ENCODE peak calls at places on chromosomes 16 and 17, in eight cellular contexts. D is HCT116, X is GM12878, Q is HepG2, Y is transverse colon, P is stomach, U is H1, J is sigmoid colon. N is an unnamed sample.

GRCh38 chr17:57899391-57899790 is 49.5 kb upstream of the MRPS23 start:
- DNase-seq in D (no peak), X (no peak), Q (no peak), Y (no peak), P (no peak), U (no peak), J (no peak), N (no peak)

GRCh38 chr17:45296003-45296832 is 20.6 kb downstream of the MAP3K14 start:
- DNase-seq in D (no peak), X (no peak), Q (no peak), Y (peak), P (no peak), U (no peak), J (no peak), N (no peak)

GRCh38 chr17:40846515-40847155 is 20.4 kb downstream of the KRT12 start:
- DNase-seq in D (no peak), X (no peak), Q (no peak), Y (no peak), P (no peak), U (no peak), J (no peak), N (no peak)

GRCh38 chr16:64356267-64356666 is 765.6 kb downstream of the CDH11 start:
- DNase-seq in D (no peak), X (no peak), Q (no peak), Y (no peak), P (no peak), U (no peak), J (no peak), N (peak)

GRCh38 chr17:56173958-56174357 is 20.7 kb downstream of the ANKFN1 start:
- DNase-seq in D (no peak), X (no peak), Q (no peak), Y (no peak), P (no peak), U (no peak), J (no peak), N (no peak)

GRCh38 chr17:42277342-42277712 is 1.1 kb upstream of the STAT5B start:
- DNase-seq in D (no peak), X (no peak), Q (no peak), Y (peak), P (no peak), U (no peak), J (no peak), N (no peak)

GRCh38 chr17:77836557-77837041 is 121.9 kb upstream of the TNRC6C start:
- DNase-seq in D (peak), X (no peak), Q (no peak), Y (no peak), P (no peak), U (no peak), J (peak), N (no peak)

GRCh38 chr17:28892024-28892423 is 5.5 kb downstream of the FLOT2 start:
- DNase-seq in D (no peak), X (peak), Q (no peak), Y (no peak), P (no peak), U (no peak), J (no peak), N (no peak)

GRCh38 chr17:79633937-79634813 is 23.3 kb upstream of the RBFOX3 start:
- DNase-seq in D (no peak), X (no peak), Q (no peak), Y (peak), P (peak), U (no peak), J (peak), N (no peak)

GRCh38 chr16:51982715-51983680 is 563.9 kb downstream of the TOX3 start:
- DNase-seq in D (peak), X (no peak), Q (peak), Y (peak), P (peak), U (no peak), J (no peak), N (peak)

GRCh38 chr16:79644977-79645667 is 44.6 kb upstream of the MAF start:
- DNase-seq in D (no peak), X (no peak), Q (no peak), Y (no peak), P (no peak), U (no peak), J (no peak), N (no peak)

GRCh38 chr16:58000706-58001676 is at the start of gene USB1:
- DNase-seq in D (peak), X (peak), Q (peak), Y (peak), P (peak), U (peak), J (peak), N (no peak)

GRCh38 chr17:4968916-4969550 is 1.4 kb upstream of the SPAG7 start:
- DNase-seq in D (no peak), X (no peak), Q (no peak), Y (no peak), P (no peak), U (no peak), J (peak), N (no peak)

GRCh38 chr16:22340945-22341344 is 33.5 kb downstream of the CDR2 start:
- DNase-seq in D (no peak), X (no peak), Q (no peak), Y (no peak), P (no peak), U (no peak), J (no peak), N (no peak)

GRCh38 chr16:30942421-30942796 is 6.5 kb upstream of the ORAI3 start:
- DNase-seq in D (no peak), X (no peak), Q (no peak), Y (no peak), P (no peak), U (no peak), J (no peak), N (no peak)

GRCh38 chr16:15694499-15694898 is 44.5 kb downstream of the NDE1 start:
- DNase-seq in D (no peak), X (no peak), Q (no peak), Y (no peak), P (no peak), U (no peak), J (no peak), N (no peak)

GRCh38 chr16:27374231-27374793 is 27.7 kb upstream of the IL21R start:
- DNase-seq in D (no peak), X (peak), Q (no peak), Y (no peak), P (no peak), U (no peak), J (no peak), N (no peak)

GRCh38 chr17:54968954-54969400 is 412 bp downstream of the STXBP4 start:
- DNase-seq in D (no peak), X (no peak), Q (peak), Y (peak), P (no peak), U (no peak), J (peak), N (no peak)

GRCh38 chr16:16062023-16062932 is 112.9 kb downstream of the ABCC1 start:
- DNase-seq in D (no peak), X (no peak), Q (no peak), Y (peak), P (no peak), U (no peak), J (peak), N (no peak)

GRCh38 chr16:3094289-3095027 is 4.6 kb downstream of the ZSCAN10 start:
- DNase-seq in D (peak), X (no peak), Q (peak), Y (peak), P (peak), U (no peak), J (no peak), N (no peak)

GRCh38 chr16:11613381-11614303 is 26.9 kb upstream of the LITAF start:
- DNase-seq in D (no peak), X (no peak), Q (peak), Y (peak), P (peak), U (no peak), J (peak), N (no peak)
- TF ChIP-seq POLR2AphosphoS5 in D (no peak), X (no peak), Q (no peak), Y (peak), P (peak), U (no peak), J (peak), N (no peak)

GRCh38 chr16:84080378-84080777 is 36.4 kb downstream of the MBTPS1 start:
- DNase-seq in D (no peak), X (no peak), Q (no peak), Y (no peak), P (no peak), U (no peak), J (no peak), N (no peak)
- TF ChIP-seq POLR2AphosphoS5 in D (no peak), X (no peak), Q (no peak), Y (no peak), P (no peak), U (no peak), J (no peak), N (no peak)

DNA sequence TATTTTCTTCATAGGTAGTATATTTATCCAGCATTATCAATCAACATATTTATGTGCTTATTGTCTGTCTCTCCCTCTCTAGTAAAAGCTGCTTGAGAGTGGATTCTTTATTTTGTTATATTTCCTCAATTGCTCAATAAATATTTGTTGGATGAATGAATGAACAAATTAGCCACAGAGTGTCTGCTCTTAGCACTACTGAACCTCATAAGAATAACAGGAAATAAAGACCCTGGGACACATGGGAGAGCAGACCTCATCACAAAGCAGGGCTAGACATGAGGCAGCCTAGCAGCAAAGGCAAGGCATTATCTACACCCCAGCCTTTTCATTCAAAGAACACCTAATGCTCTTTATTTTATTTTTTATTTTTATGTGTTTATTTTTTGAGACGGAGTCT is 34.9 kb upstream of the TANC2 start:
- DNase-seq in D (no peak), X (no peak), Q (no peak), Y (no peak), P (no peak), U (no peak), J (no peak), N (no peak)
- TF ChIP-seq POLR2AphosphoS5 in D (no peak), X (no peak), Q (no peak), Y (no peak), P (no peak), U (no peak), J (no peak), N (no peak)

GRCh38 chr16:68695575-68695974 is 41.5 kb upstream of the CDH1 start:
- DNase-seq in D (no peak), X (no peak), Q (no peak), Y (no peak), P (no peak), U (no peak), J (no peak), N (no peak)

GRCh38 chr16:68700120-68700519 is 37.0 kb upstream of the CDH1 start:
- DNase-seq in D (no peak), X (no peak), Q (peak), Y (no peak), P (no peak), U (no peak), J (no peak), N (no peak)

GRCh38 chr16:68696514-68696913 is 40.6 kb upstream of the CDH1 start:
- DNase-seq in D (no peak), X (no peak), Q (peak), Y (peak), P (no peak), U (no peak), J (no peak), N (no peak)

DNA sequence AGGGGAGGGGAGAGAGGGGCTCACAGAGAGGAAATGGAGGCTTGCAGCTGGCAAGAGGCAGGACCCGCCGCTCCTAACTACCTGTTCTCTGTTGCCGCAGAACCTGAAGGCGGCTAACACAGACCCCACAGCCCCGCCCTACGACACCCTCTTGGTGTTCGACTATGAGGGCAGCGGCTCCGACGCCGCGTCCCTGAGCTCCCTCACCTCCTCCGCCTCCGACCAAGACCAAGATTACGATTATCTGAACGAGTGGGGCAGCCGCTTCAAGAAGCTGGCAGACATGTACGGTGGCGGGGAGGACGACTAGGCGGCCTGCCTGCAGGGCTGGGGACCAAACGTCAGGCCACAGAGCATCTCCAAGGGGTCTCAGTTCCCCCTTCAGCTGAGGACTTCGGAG is 39.0 kb upstream of the CDH1 start:
- DNase-seq in D (no peak), X (no peak), Q (no peak), Y (no peak), P (no peak), U (no peak), J (no peak), N (no peak)
- TF ChIP-seq POLR2AphosphoS5 in D (no peak), X (no peak), Q (no peak), Y (no peak), P (no peak), U (no peak), J (no peak), N (no peak)

DNA sequence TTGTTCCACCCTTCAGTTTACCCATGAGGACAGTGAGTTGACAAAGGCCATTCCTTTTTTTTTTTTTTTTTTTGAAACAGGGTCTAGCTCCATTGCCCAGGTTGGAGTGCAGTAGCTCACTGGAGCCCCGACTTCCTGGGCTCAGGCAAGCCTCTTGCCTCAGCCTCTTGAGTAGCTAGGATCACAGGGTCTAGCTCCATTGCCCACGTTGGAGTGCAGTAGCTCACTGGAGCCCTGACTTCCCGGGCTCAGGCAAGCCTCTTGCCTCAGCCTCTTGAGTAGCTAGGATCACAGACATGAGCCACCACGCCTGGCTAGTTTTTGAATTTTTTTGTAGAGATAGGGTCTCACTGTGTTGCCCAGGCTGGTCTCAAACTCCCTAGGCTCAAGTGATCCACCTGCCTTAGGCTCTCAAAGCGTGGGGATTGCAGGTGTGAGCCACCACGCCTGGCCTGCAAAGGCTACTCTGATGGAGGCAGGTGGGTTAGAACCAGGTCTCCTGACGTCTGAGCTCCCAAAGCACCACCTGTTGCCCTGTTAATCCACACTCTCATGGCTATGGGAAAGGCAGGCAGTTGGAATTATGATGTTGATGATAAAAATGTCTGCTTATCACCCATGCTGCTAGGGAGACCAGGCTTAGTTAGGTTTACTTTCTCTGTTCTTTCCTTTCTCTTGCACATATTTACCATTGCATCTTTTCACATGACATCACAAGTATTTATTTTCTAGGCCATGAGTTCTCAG is 65.2 kb downstream of the KSR1 start:
- DNase-seq in D (no peak), X (no peak), Q (peak), Y (no peak), P (no peak), U (no peak), J (no peak), N (no peak)
- TF ChIP-seq POLR2AphosphoS5 in D (no peak), X (no peak), Q (no peak), Y (no peak), P (no peak), U (no peak), J (no peak), N (no peak)

GRCh38 chr16:69201291-69201690 is 14.3 kb downstream of the SNTB2 start:
- DNase-seq in D (no peak), X (no peak), Q (no peak), Y (no peak), P (no peak), U (no peak), J (no peak), N (no peak)
- TF ChIP-seq POLR2AphosphoS5 in D (no peak), X (no peak), Q (no peak), Y (no peak), P (no peak), U (no peak), J (no peak), N (no peak)

GRCh38 chr17:19486351-19487008 is 47.2 kb upstream of the SLC47A1 start:
- DNase-seq in D (no peak), X (no peak), Q (no peak), Y (no peak), P (no peak), U (no peak), J (peak), N (no peak)

GRCh38 chr17:19485800-19486340 is 47.8 kb upstream of the SLC47A1 start:
- DNase-seq in D (no peak), X (no peak), Q (no peak), Y (no peak), P (no peak), U (no peak), J (peak), N (no peak)

GRCh38 chr17:19487009-19487600 is 46.5 kb upstream of the SLC47A1 start:
- DNase-seq in D (no peak), X (no peak), Q (no peak), Y (no peak), P (no peak), U (no peak), J (peak), N (no peak)

DNA sequence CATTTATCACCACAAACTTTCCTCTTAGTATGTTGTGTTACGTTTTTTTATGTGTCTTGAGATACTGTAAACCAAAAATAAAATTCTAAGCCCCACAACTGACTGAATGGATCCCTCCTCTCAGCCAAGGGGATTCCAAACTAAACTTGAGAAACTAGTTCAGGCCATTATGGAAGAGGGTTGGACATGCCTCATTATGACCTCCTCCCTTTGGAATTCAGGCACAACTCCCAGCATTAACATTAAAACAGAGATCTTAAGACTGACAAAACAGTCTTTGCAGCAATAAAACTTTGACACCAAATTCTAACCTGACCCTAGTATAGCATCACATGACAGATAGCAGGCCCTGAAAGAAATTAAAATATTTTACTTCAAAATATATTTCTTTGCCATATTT is 51.1 kb upstream of the SLC47A1 start:
- DNase-seq in D (no peak), X (no peak), Q (no peak), Y (no peak), P (no peak), U (no peak), J (no peak), N (no peak)
- TF ChIP-seq POLR2AphosphoS5 in D (no peak), X (no peak), Q (no peak), Y (no peak), P (no peak), U (no peak), J (peak), N (no peak)